ENCODE peak calls at places on chromosomes 3 and 15, in six cellular contexts. X is heart left ventricle; O is AG08395; V is smooth muscle cell of the brain vasculature; F is GM04504; L is activated T-cell treated with anti-CD3 and anti-CD28 coated beads, Interleukin-2, amount 50 U/mL, for 1 hour. A is an unnamed sample.

GRCh38 chr3:182533394-182533793 is 259.9 kb upstream of the ATP11B start:
- DNase-seq in X (no peak), O (no peak), V (no peak), F (no peak), L (no peak), A (no peak)

GRCh38 chr15:74156678-74157411 is 16.7 kb upstream of the ISLR start:
- DNase-seq in X (no peak), O (peak; percentile 40), V (no peak), F (no peak), L (no peak), A (no peak)

GRCh38 chr3:16871915-16872842 is 12.6 kb upstream of the PLCL2 start:
- DNase-seq in X (no peak), O (no peak), V (no peak), F (no peak), L (no peak), A (no peak)

GRCh38 chr3:18499256-18499655 is 74.1 kb upstream of the SATB1 start:
- DNase-seq in X (no peak), O (no peak), V (no peak), F (no peak), L (peak; percentile 16), A (no peak)

GRCh38 chr15:98561169-98561941 is 87.0 kb upstream of the IGF1R start:
- DNase-seq in X (no peak), O (no peak), V (no peak), F (no peak), L (no peak), A (no peak)

GRCh38 chr3:110811050-110811449 is 260.6 kb upstream of the NECTIN3 start:
- DNase-seq in X (no peak), O (peak; percentile 7), V (no peak), F (no peak), L (no peak), A (no peak)

GRCh38 chr15:28098766-28099554 is at the start of gene OCA2:
- DNase-seq in X (no peak), O (peak; percentile 53), V (peak; percentile 35), F (no peak), L (peak; percentile 74), A (no peak)

GRCh38 chr3:138369151-138369900 is 20.9 kb downstream of the MRAS start:
- DNase-seq in X (no peak), O (no peak), V (no peak), F (no peak), L (no peak), A (no peak)

GRCh38 chr15:40365016-40365415 is 7.0 kb downstream of the DISP2 start:
- DNase-seq in X (no peak), O (no peak), V (no peak), F (no peak), L (no peak), A (no peak)

GRCh38 chr3:72022027-72022426 is 237.1 kb upstream of the PROK2 start:
- DNase-seq in X (no peak), O (no peak), V (no peak), F (no peak), L (no peak), A (no peak)

GRCh38 chr3:161821591-161821990 is 325.0 kb downstream of the OTOL1 start:
- DNase-seq in X (no peak), O (no peak), V (no peak), F (no peak), L (no peak), A (no peak)

GRCh38 chr3:77541203-77541922 is 501.5 kb downstream of the ROBO2 start:
- DNase-seq in X (no peak), O (no peak), V (no peak), F (no peak), L (no peak), A (no peak)

GRCh38 chr3:142086581-142087090 is 62.7 kb downstream of the TFDP2 start:
- DNase-seq in X (no peak), O (no peak), V (no peak), F (no peak), L (no peak), A (no peak)

GRCh38 chr3:151011427-151011826 is 38.9 kb upstream of the CLRN1 start:
- DNase-seq in X (no peak), O (no peak), V (no peak), F (peak; percentile 16), L (no peak), A (no peak)

GRCh38 chr15:63203451-63204090 is 14.2 kb downstream of the RAB8B start:
- DNase-seq in X (no peak), O (no peak), V (no peak), F (no peak), L (peak; percentile 39), A (peak; percentile 47)

GRCh38 chr3:9216736-9217135 is 32.7 kb downstream of the SRGAP3 start:
- DNase-seq in X (no peak), O (peak; percentile 68), V (no peak), F (peak; percentile 28), L (no peak), A (no peak)

GRCh38 chr15:88257311-88257901 is 867 bp upstream of the NTRK3 start:
- DNase-seq in X (no peak), O (no peak), V (no peak), F (no peak), L (no peak), A (no peak)

GRCh38 chr3:141426404-141427034 is 58.2 kb downstream of the ZBTB38 start:
- DNase-seq in X (peak; percentile 93), O (peak; percentile 28), V (no peak), F (no peak), L (no peak), A (peak; percentile 73)

GRCh38 chr3:40229411-40229810 is 80.1 kb upstream of the EIF1B start:
- DNase-seq in X (no peak), O (no peak), V (no peak), F (no peak), L (no peak), A (no peak)

GRCh38 chr3:175751089-175751488 is 892.0 kb downstream of the NAALADL2 start:
- DNase-seq in X (no peak), O (no peak), V (no peak), F (no peak), L (no peak), A (no peak)

GRCh38 chr15:81221449-81221848 is 24.8 kb downstream of the IL16 start:
- DNase-seq in X (no peak), O (peak; percentile 32), V (no peak), F (no peak), L (no peak), A (no peak)

GRCh38 chr3:126358038-126358815 is 1.0 kb upstream of the KLF15 start:
- DNase-seq in X (no peak), O (no peak), V (no peak), F (no peak), L (no peak), A (no peak)

A was measured in brain microvascular endothelial cell.